ENCODE peak calls at places on chromosomes 13 and 19, in four cellular contexts. One of them, this sample, is unnamed.

GRCh38 chr19:3868770-3869456 is at the start of gene ZFR2:
- DNase-seq in K562: peak
- DNase-seq in HepG2: no peak
- DNase-seq in GM12878: no peak
- DNase-seq in this sample: peak

GRCh38 chr19:18946918-18947317 is 5.9 kb upstream of the HOMER3 start:
- DNase-seq in K562: no peak
- DNase-seq in HepG2: no peak
- DNase-seq in GM12878: no peak
- DNase-seq in this sample: no peak

GRCh38 chr13:108957369-108958012 is 328.1 kb downstream of the MYO16 start:
- DNase-seq in HepG2: no peak
- DNase-seq in GM12878: no peak
- DNase-seq in K562: no peak
- DNase-seq in this sample: no peak

GRCh38 chr19:33175886-33176669 is 18.1 kb upstream of the LRP3 start:
- DNase-seq in K562: no peak
- DNase-seq in HepG2: peak
- DNase-seq in GM12878: no peak
- DNase-seq in this sample: peak

GRCh38 chr19:46654621-46655152 is 6.3 kb downstream of the DACT3 start:
- DNase-seq in GM12878: no peak
- DNase-seq in K562: no peak
- DNase-seq in HepG2: peak
- DNase-seq in this sample: no peak

GRCh38 chr19:18672044-18672451 is 11.4 kb upstream of the CRTC1 start:
- DNase-seq in HepG2: no peak
- DNase-seq in K562: no peak
- DNase-seq in GM12878: no peak
- DNase-seq in this sample: no peak

GRCh38 chr13:36130542-36131214 is 504 bp downstream of the DCLK1 start:
- DNase-seq in GM12878: no peak
- DNase-seq in K562: no peak
- DNase-seq in HepG2: no peak
- DNase-seq in this sample: peak

GRCh38 chr19:58544591-58545285 is 874 bp downstream of the TRIM28 start:
- DNase-seq in GM12878: no peak
- DNase-seq in HepG2: no peak
- DNase-seq in K562: peak
- DNase-seq in this sample: peak

GRCh38 chr13:110756268-110756667 is 42.8 kb downstream of the ING1 start:
- DNase-seq in GM12878: no peak
- DNase-seq in K562: no peak
- DNase-seq in HepG2: no peak
- DNase-seq in this sample: no peak

GRCh38 chr19:41327499-41328156 is 17.7 kb downstream of the CCDC97 start:
- DNase-seq in GM12878: no peak
- DNase-seq in K562: no peak
- DNase-seq in HepG2: no peak
- DNase-seq in this sample: peak

GRCh38 chr19:2391118-2391725 is 31.2 kb downstream of the TMPRSS9 start:
- DNase-seq in HepG2: peak
- DNase-seq in GM12878: peak
- DNase-seq in K562: peak
- DNase-seq in this sample: peak

GRCh38 chr13:43805071-43805468 is 18.3 kb upstream of the ENOX1 start:
- DNase-seq in K562: no peak
- DNase-seq in HepG2: peak
- DNase-seq in GM12878: no peak
- DNase-seq in this sample: peak

GRCh38 chr13:51112771-51113170 is 1.7 kb upstream of the C13orf42 start:
- DNase-seq in GM12878: no peak
- DNase-seq in K562: no peak
- DNase-seq in HepG2: no peak
- DNase-seq in this sample: no peak

GRCh38 chr13:48801255-48801654 is 147.5 kb downstream of the CYSLTR2 start:
- DNase-seq in HepG2: no peak
- DNase-seq in K562: no peak
- DNase-seq in GM12878: no peak
- DNase-seq in this sample: peak

GRCh38 chr13:19601749-19602725 is 31.4 kb upstream of the MPHOSPH8 start:
- DNase-seq in HepG2: peak
- DNase-seq in K562: peak
- DNase-seq in GM12878: no peak
- DNase-seq in this sample: peak

GRCh38 chr19:41695745-41696144 is 7.7 kb upstream of the CEACAM7 start:
- DNase-seq in GM12878: no peak
- DNase-seq in K562: no peak
- DNase-seq in HepG2: no peak
- DNase-seq in this sample: no peak

GRCh38 chr13:73661066-73661465 is 473.1 kb downstream of the KLF12 start:
- DNase-seq in K562: no peak
- DNase-seq in HepG2: no peak
- DNase-seq in GM12878: no peak
- DNase-seq in this sample: no peak

GRCh38 chr13:73661687-73662425 is 472.3 kb downstream of the KLF12 start:
- DNase-seq in K562: no peak
- DNase-seq in HepG2: peak
- DNase-seq in GM12878: no peak
- DNase-seq in this sample: no peak

GRCh38 chr13:73658639-73659038 is 475.6 kb downstream of the KLF12 start:
- DNase-seq in HepG2: no peak
- DNase-seq in GM12878: no peak
- DNase-seq in K562: no peak
- DNase-seq in this sample: no peak

GRCh38 chr13:73656863-73657262 is 477.3 kb downstream of the KLF12 start:
- DNase-seq in K562: no peak
- DNase-seq in GM12878: no peak
- DNase-seq in HepG2: no peak
- DNase-seq in this sample: no peak

GRCh38 chr13:73657821-73658540 is 476.2 kb downstream of the KLF12 start:
- DNase-seq in K562: no peak
- DNase-seq in HepG2: no peak
- DNase-seq in GM12878: no peak
- DNase-seq in this sample: no peak
- TF ChIP-seq FOXM1 in K562: no peak
- TF ChIP-seq FOXM1 in HepG2: no peak
- TF ChIP-seq FOXM1 in GM12878: no peak
- TF ChIP-seq FOXM1 in this sample: no peak

DNA sequence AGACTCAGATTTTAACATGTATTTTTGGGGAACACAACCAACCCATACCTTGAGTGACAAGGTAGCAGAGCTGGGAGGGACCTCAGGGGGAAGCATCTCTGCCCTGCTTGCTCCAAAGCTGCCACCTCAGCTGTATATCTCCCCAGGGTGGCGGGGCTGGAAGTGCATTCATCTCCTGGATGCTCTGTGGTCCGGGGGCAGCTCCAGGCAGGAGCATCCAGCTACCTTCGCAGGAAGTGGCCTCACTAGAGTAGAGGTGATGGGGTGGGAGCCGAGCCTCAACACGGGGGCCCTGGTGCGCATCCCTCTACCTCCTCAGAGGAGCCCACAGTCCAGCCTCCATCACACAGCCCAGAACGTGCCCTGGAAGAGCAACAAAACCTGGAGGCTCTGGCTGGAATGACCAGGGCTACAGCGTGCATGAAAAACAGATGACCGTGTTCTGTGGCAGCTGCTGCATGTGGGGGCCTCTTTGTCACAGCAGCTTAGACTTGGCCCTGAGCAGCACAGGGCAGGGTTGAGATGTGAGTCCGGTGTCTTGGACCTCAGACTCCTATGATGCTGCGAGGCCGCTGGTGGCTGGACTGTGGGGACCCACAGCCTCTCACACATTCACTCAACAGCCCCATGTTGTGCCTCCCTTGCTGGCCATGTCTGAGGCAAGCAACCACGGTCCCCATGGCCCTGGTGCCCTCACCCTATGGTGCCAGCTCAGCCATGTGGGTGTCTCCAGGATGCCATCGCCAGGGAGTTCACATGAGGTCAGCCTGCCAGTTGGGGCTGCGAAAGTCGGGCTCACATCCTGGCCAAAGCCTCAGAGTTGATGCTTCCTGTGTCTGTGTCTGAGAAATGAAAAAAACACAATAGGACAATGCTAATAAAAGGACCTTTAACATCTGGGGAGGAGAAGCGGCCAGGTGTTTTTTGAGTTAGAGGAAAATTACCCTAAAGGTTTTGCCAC is 17.1 kb upstream of the GAS6 start:
- DNase-seq in K562: no peak
- DNase-seq in HepG2: no peak
- DNase-seq in GM12878: no peak
- DNase-seq in this sample: no peak
- H3K27ac ChIP-seq in K562: no peak
- H3K27ac ChIP-seq in HepG2: no peak
- H3K27ac ChIP-seq in GM12878: no peak
- H3K27ac ChIP-seq in this sample: no peak

DNA sequence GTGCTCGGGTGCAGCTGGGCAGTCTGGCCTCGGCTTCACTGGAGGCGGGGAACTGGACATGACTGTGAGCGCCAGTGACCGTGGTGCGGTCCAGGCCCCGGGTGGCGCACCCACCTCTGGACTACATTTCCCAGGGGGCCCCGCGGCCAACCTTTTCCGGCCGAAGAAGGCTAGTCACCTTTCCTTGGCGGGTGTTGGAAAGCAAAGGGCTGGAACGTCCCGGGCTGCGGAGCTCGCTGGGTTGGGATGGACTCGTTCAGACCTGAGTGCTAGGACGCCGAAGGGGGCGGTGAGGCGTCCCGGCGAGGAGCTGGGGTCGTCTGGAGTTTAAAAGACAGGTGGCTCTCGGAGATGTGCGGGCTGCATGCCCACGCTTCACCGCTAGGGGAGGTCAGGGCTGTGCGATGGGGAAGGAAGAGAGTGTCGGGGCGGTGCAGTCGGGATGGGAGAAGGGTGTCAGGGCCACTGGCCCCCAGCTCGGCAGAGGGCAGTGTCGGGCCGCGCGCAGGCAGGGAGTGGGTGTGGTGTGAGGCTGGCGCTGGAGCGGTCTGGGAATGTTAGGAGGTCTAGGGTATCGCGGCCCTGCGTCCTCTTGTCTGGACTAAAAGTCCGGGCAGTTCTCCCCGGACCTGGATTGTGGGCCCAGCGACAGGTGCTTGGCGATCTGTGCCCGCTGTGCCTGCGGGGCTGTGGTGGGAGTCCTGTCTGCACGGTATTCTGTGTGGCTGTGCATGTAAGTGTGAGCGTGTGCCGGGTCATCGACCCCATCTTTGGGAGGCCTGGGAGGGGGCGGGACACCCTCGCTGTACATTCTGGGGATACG is 57.1 kb downstream of the ZNF568 start:
- DNase-seq in HepG2: no peak
- DNase-seq in K562: peak
- DNase-seq in GM12878: peak
- DNase-seq in this sample: peak
- TF ChIP-seq ZBTB33 in HepG2: no peak
- TF ChIP-seq ZBTB33 in K562: no peak
- TF ChIP-seq ZBTB33 in GM12878: no peak
- TF ChIP-seq ZBTB33 in this sample: no peak

DNA sequence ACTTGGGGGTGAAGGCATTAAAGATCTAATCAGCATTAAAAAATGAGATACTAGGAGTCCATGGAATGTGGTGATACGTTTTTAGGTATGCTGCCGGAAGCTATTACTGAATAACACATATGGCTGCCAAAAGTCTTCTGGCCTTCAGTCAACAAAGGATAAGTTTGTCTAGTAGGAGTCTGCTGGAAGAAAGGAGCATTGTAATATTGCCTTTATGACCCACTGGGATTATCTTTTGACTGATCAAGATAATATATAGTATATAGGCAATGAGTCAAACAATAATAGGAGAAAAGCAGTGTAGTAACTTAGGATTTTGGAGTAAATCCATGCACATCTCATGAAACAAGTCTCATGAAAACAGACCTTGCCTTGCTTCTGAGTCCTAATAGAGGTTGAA is 295.4 kb downstream of the SLITRK6 start:
- DNase-seq in HepG2: no peak
- DNase-seq in GM12878: no peak
- DNase-seq in K562: no peak
- DNase-seq in this sample: no peak
- TF ChIP-seq FOXM1 in HepG2: no peak
- TF ChIP-seq FOXM1 in GM12878: no peak
- TF ChIP-seq FOXM1 in K562: no peak
- TF ChIP-seq FOXM1 in this sample: peak

DNA sequence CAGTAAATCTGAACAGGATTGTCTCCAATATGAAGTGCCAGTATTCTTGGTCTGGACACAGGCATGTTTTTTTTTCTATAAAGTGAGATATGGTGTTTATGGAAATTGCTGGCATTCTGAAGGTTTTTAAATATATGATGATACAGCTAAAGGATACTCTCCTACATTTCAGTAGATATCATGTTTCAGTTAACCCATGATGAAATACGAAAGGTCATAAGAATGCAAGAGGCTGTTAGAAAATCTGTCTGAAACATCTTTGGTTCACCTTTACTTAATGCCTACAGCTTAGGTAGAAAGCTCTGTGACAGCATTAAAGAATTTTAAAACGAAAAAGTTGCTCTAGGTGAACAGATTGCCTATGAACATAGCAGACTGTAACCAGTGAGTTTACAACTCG is 9.1 kb downstream of the FRY start:
- DNase-seq in GM12878: no peak
- DNase-seq in HepG2: no peak
- DNase-seq in K562: no peak
- DNase-seq in this sample: no peak
- H3K27ac ChIP-seq in GM12878: no peak
- H3K27ac ChIP-seq in HepG2: peak
- H3K27ac ChIP-seq in K562: no peak
- H3K27ac ChIP-seq in this sample: no peak

DNA sequence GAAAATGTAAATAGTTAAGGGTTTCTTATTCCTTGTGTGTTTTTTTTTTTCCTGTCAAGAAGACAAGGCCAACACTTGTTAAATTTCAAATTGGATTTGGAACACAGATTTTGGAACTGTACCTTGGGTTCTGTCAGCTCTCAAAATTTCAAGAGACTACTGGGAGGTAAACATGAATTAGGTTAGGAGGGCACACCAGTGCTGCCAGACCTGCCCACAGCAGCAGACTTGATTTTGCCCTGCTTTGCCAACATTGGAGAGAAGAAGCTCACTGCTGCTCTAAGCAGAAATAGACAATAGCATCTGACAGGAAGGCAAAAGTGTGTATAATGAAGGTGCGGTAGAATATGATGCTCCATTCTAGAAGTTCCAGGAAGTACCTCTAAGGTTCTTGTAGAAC is 121.7 kb downstream of the NHLRC3 start:
- DNase-seq in GM12878: no peak
- DNase-seq in K562: no peak
- DNase-seq in HepG2: no peak
- DNase-seq in this sample: no peak
- TF ChIP-seq ZBTB33 in GM12878: no peak
- TF ChIP-seq ZBTB33 in K562: no peak
- TF ChIP-seq ZBTB33 in HepG2: no peak
- TF ChIP-seq ZBTB33 in this sample: no peak

GRCh38 chr19:14003279-14004051 is 2.7 kb downstream of the RFX1 start:
- DNase-seq in HepG2: no peak
- DNase-seq in GM12878: no peak
- DNase-seq in K562: peak
- DNase-seq in this sample: no peak

GRCh38 chr19:14005381-14006084 is 587 bp downstream of the RFX1 start:
- DNase-seq in HepG2: peak
- DNase-seq in K562: peak
- DNase-seq in GM12878: peak
- DNase-seq in this sample: peak

GRCh38 chr19:14004619-14005380 is 1.3 kb downstream of the RFX1 start:
- DNase-seq in HepG2: peak
- DNase-seq in K562: peak
- DNase-seq in GM12878: peak
- DNase-seq in this sample: no peak

GRCh38 chr19:14006085-14006765 is at the start of gene RFX1:
- DNase-seq in HepG2: peak
- DNase-seq in K562: peak
- DNase-seq in GM12878: peak
- DNase-seq in this sample: peak

GRCh38 chr19:14006766-14007562 is 844 bp upstream of the RFX1 start:
- DNase-seq in K562: peak
- DNase-seq in GM12878: no peak
- DNase-seq in HepG2: no peak
- DNase-seq in this sample: peak
- TF ChIP-seq FOXM1 in K562: peak
- TF ChIP-seq FOXM1 in GM12878: no peak
- TF ChIP-seq FOXM1 in HepG2: no peak
- TF ChIP-seq FOXM1 in this sample: no peak

This sample was measured in SK-N-SH.